ENCODE peak calls at places on chromosomes 5 and 9, in six cellular contexts. Y, S, B, R, H and Q are unnamed samples.

GRCh38 chr9:107046692-107047091 is 183.7 kb downstream of the ZNF462 start:
- DNase-seq in H (no peak), B (no peak), Y (no peak), S (no peak), R (no peak), Q (no peak)

GRCh38 chr5:6201626-6202025 is 176.7 kb downstream of the MED10 start:
- DNase-seq in H (no peak), S (no peak), Y (no peak), B (no peak), R (no peak), Q (no peak)

GRCh38 chr5:80569961-80570786 is at the start of gene ANKRD34B:
- DNase-seq in R (no peak), B (peak), Y (no peak), H (peak), S (no peak), Q (no peak)

GRCh38 chr5:39420482-39421145 is 4.2 kb downstream of the DAB2 start:
- DNase-seq in R (no peak), H (peak), B (no peak), Y (no peak), S (peak), Q (no peak)

GRCh38 chr5:151257731-151258715 is 5.0 kb downstream of the GM2A start:
- DNase-seq in Y (no peak), B (no peak), R (no peak), H (peak), S (no peak), Q (no peak)

GRCh38 chr5:33439905-33440481 is 772 bp upstream of the TARS1 start:
- DNase-seq in S (peak), R (no peak), Y (no peak), B (no peak), H (no peak), Q (no peak)

GRCh38 chr9:94806307-94806893 is 79.9 kb downstream of the AOPEP start:
- DNase-seq in H (peak), R (no peak), S (peak), Y (no peak), B (peak), Q (peak)

GRCh38 chr9:129954868-129955550 is 88.0 kb downstream of the FNBP1 start:
- DNase-seq in S (no peak), H (no peak), B (no peak), R (no peak), Y (no peak), Q (no peak)

GRCh38 chr5:86143837-86144236 is 473.9 kb upstream of the COX7C start:
- DNase-seq in B (no peak), Y (no peak), H (peak), S (no peak), R (no peak), Q (no peak)

GRCh38 chr5:56585973-56586740 is 229.2 kb upstream of the MAP3K1 start:
- DNase-seq in B (no peak), R (no peak), H (no peak), Y (no peak), S (no peak), Q (no peak)

GRCh38 chr5:14174235-14174636 is 31.1 kb downstream of the TRIO start:
- DNase-seq in R (no peak), H (peak), S (peak), Y (no peak), B (no peak), Q (no peak)

GRCh38 chr9:79060726-79061125 is 511.0 kb upstream of the TLE4 start:
- DNase-seq in B (no peak), Y (no peak), R (no peak), H (peak), S (no peak), Q (no peak)

GRCh38 chr9:77833686-77834429 is 185.7 kb upstream of the GNA14 start:
- DNase-seq in B (no peak), S (no peak), R (no peak), Y (no peak), H (no peak), Q (no peak)

GRCh38 chr5:158174918-158175663 is 316.1 kb upstream of the CLINT1 start:
- DNase-seq in B (peak), H (peak), R (peak), S (peak), Y (peak), Q (peak)

GRCh38 chr9:29966247-29966646 is 2393.0 kb upstream of the C9orf72 start:
- DNase-seq in H (peak), S (peak), B (peak), R (no peak), Y (no peak), Q (no peak)